ENCODE peak calls at places on chromosomes 4 and X, in seven cellular contexts. One of them, this sample, is unnamed.

GRCh38 chr4:185219551-185220344 is 10.3 kb downstream of the SNX25 start:
- DNase-seq in epithelial cell of esophagus: no peak
- DNase-seq in cerebellar nuclear complex: no peak
- DNase-seq in ureter: peak
- DNase-seq in left ventricle myocardium inferior: peak
- DNase-seq in Ammon's horn: peak
- DNase-seq in posterior cingulate gyrus: peak
- DNase-seq in this sample: peak

GRCh38 chr4:94804613-94805012 is 46.9 kb downstream of the BMPR1B start:
- DNase-seq in epithelial cell of esophagus: no peak
- DNase-seq in cerebellar nuclear complex: no peak
- DNase-seq in ureter: no peak
- DNase-seq in left ventricle myocardium inferior: no peak
- DNase-seq in Ammon's horn: no peak
- DNase-seq in posterior cingulate gyrus: no peak
- DNase-seq in this sample: no peak

GRCh38 chr4:53804719-53805118 is 213.4 kb upstream of the LNX1 start:
- DNase-seq in epithelial cell of esophagus: peak
- DNase-seq in cerebellar nuclear complex: no peak
- DNase-seq in ureter: no peak
- DNase-seq in left ventricle myocardium inferior: no peak
- DNase-seq in Ammon's horn: no peak
- DNase-seq in posterior cingulate gyrus: no peak
- DNase-seq in this sample: peak

GRCh38 chr4:25913851-25914669 is at the start of gene SMIM20:
- DNase-seq in epithelial cell of esophagus: peak
- DNase-seq in cerebellar nuclear complex: peak
- DNase-seq in ureter: peak
- DNase-seq in left ventricle myocardium inferior: peak
- DNase-seq in Ammon's horn: peak
- DNase-seq in posterior cingulate gyrus: peak
- DNase-seq in this sample: peak

GRCh38 chr4:121072080-121072835 is at the start of gene NDNF:
- DNase-seq in epithelial cell of esophagus: peak
- DNase-seq in cerebellar nuclear complex: no peak
- DNase-seq in ureter: peak
- DNase-seq in left ventricle myocardium inferior: peak
- DNase-seq in Ammon's horn: peak
- DNase-seq in posterior cingulate gyrus: peak
- DNase-seq in this sample: peak

GRCh38 chr4:48380583-48381167 is 39.3 kb downstream of the SLAIN2 start:
- DNase-seq in epithelial cell of esophagus: peak
- DNase-seq in cerebellar nuclear complex: no peak
- DNase-seq in ureter: no peak
- DNase-seq in left ventricle myocardium inferior: no peak
- DNase-seq in Ammon's horn: no peak
- DNase-seq in posterior cingulate gyrus: no peak
- DNase-seq in this sample: no peak

GRCh38 chrX:153685751-153686676 is 1.7 kb upstream of the SLC6A8 start:
- DNase-seq in epithelial cell of esophagus: no peak
- DNase-seq in cerebellar nuclear complex: no peak
- DNase-seq in ureter: no peak
- DNase-seq in left ventricle myocardium inferior: no peak
- DNase-seq in Ammon's horn: no peak
- DNase-seq in posterior cingulate gyrus: no peak
- DNase-seq in this sample: no peak

GRCh38 chr4:110472583-110473329 is 3.2 kb upstream of the ENPEP start:
- DNase-seq in epithelial cell of esophagus: peak
- DNase-seq in cerebellar nuclear complex: no peak
- DNase-seq in ureter: no peak
- DNase-seq in left ventricle myocardium inferior: no peak
- DNase-seq in Ammon's horn: no peak
- DNase-seq in posterior cingulate gyrus: no peak
- DNase-seq in this sample: no peak

GRCh38 chr4:4327652-4328121 is 37.6 kb downstream of the ZBTB49 start:
- DNase-seq in epithelial cell of esophagus: peak
- DNase-seq in cerebellar nuclear complex: no peak
- DNase-seq in ureter: no peak
- DNase-seq in left ventricle myocardium inferior: peak
- DNase-seq in Ammon's horn: no peak
- DNase-seq in posterior cingulate gyrus: no peak
- DNase-seq in this sample: peak

GRCh38 chr4:53529025-53529424 is 62.3 kb downstream of the LNX1 start:
- DNase-seq in epithelial cell of esophagus: no peak
- DNase-seq in cerebellar nuclear complex: no peak
- DNase-seq in ureter: no peak
- DNase-seq in left ventricle myocardium inferior: no peak
- DNase-seq in Ammon's horn: no peak
- DNase-seq in posterior cingulate gyrus: no peak
- DNase-seq in this sample: no peak

GRCh38 chr4:141339966-141340365 is 119.3 kb downstream of the ZNF330 start:
- DNase-seq in epithelial cell of esophagus: peak
- DNase-seq in cerebellar nuclear complex: no peak
- DNase-seq in ureter: no peak
- DNase-seq in left ventricle myocardium inferior: no peak
- DNase-seq in Ammon's horn: no peak
- DNase-seq in posterior cingulate gyrus: no peak
- DNase-seq in this sample: no peak

GRCh38 chrX:9942086-9942485 is 25.1 kb upstream of the CLDN34 start:
- DNase-seq in epithelial cell of esophagus: no peak
- DNase-seq in cerebellar nuclear complex: no peak
- DNase-seq in ureter: no peak
- DNase-seq in left ventricle myocardium inferior: no peak
- DNase-seq in Ammon's horn: no peak
- DNase-seq in posterior cingulate gyrus: no peak
- DNase-seq in this sample: peak

GRCh38 chrX:2317527-2318055 is 183.2 kb downstream of the DHRSX start:
- DNase-seq in epithelial cell of esophagus: no peak
- DNase-seq in cerebellar nuclear complex: no peak
- DNase-seq in ureter: no peak
- DNase-seq in left ventricle myocardium inferior: no peak
- DNase-seq in Ammon's horn: no peak
- DNase-seq in posterior cingulate gyrus: no peak
- DNase-seq in this sample: no peak

GRCh38 chr4:101938836-101939235 is 148.3 kb downstream of the BANK1 start:
- DNase-seq in epithelial cell of esophagus: no peak
- DNase-seq in cerebellar nuclear complex: no peak
- DNase-seq in ureter: no peak
- DNase-seq in left ventricle myocardium inferior: no peak
- DNase-seq in Ammon's horn: no peak
- DNase-seq in posterior cingulate gyrus: no peak
- DNase-seq in this sample: no peak

GRCh38 chrX:69618803-69619202 is 2.9 kb downstream of the EDA start:
- DNase-seq in epithelial cell of esophagus: peak
- DNase-seq in cerebellar nuclear complex: no peak
- DNase-seq in ureter: no peak
- DNase-seq in left ventricle myocardium inferior: no peak
- DNase-seq in Ammon's horn: peak
- DNase-seq in posterior cingulate gyrus: peak
- DNase-seq in this sample: no peak

GRCh38 chrX:103699243-103699642 is 11.5 kb upstream of the TMEM31 start:
- DNase-seq in epithelial cell of esophagus: no peak
- DNase-seq in cerebellar nuclear complex: no peak
- DNase-seq in ureter: no peak
- DNase-seq in left ventricle myocardium inferior: no peak
- DNase-seq in Ammon's horn: no peak
- DNase-seq in posterior cingulate gyrus: no peak
- DNase-seq in this sample: no peak